ENCODE peak calls at places on chromosomes 1 and 21, in four cellular contexts. P is ovary, G is H9, X is neural progenitor cell. Y is an unnamed sample.
A peak's percentile ranks its signal among the peaks of the same experiment; 100 is the strongest.

GRCh38 chr21:15390049-15390448 is 325.2 kb upstream of the NRIP1 start:
- DNase-seq in X (no peak), G (no peak), P (no peak), Y (no peak)

GRCh38 chr1:169387383-169387782 is 19.4 kb downstream of the BLZF1 start:
- DNase-seq in G (no peak), X (no peak), P (no peak), Y (no peak)

GRCh38 chr1:217052196-217052595 is 329.0 kb upstream of the ESRRG start:
- DNase-seq in G (no peak), P (no peak), X (no peak), Y (no peak)

GRCh38 chr1:110475358-110476027 is 24.5 kb downstream of the PROK1 start:
- DNase-seq in G (peak; percentile 77), X (no peak), P (no peak), Y (no peak)

GRCh38 chr1:10519016-10519417 is 44.3 kb downstream of the PEX14 start:
- DNase-seq in P (no peak), X (peak; percentile 72), G (no peak), Y (no peak)

GRCh38 chr1:99180915-99181314 is 83.4 kb upstream of the PLPPR4 start:
- DNase-seq in P (no peak), G (no peak), X (no peak), Y (no peak)

GRCh38 chr1:65027699-65028358 is 61.5 kb upstream of the JAK1 start:
- DNase-seq in X (no peak), P (peak; percentile 65), G (no peak), Y (peak; percentile 53)

GRCh38 chr1:160261526-160261877 is 847 bp downstream of the DCAF8 start:
- DNase-seq in G (no peak), X (peak; percentile 56), P (no peak), Y (no peak)

GRCh38 chr1:228842094-228842775 is 107.0 kb downstream of the RHOU start:
- DNase-seq in G (no peak), X (no peak), P (peak; percentile 55), Y (peak; percentile 81)

GRCh38 chr1:107934573-107934972 is 30.4 kb downstream of the VAV3 start:
- DNase-seq in P (no peak), X (no peak), G (no peak), Y (no peak)

GRCh38 chr1:117581391-117581943 is 24.4 kb upstream of the TENT5C start:
- DNase-seq in P (no peak), G (no peak), X (no peak), Y (no peak)

GRCh38 chr1:6303397-6304012 is 42.6 kb upstream of the GPR153 start:
- DNase-seq in P (no peak), G (no peak), X (no peak), Y (no peak)

GRCh38 chr1:207811920-207812720 is 60.3 kb downstream of the CD46 start:
- DNase-seq in P (peak; percentile 52), X (peak; percentile 32), G (peak; percentile 59), Y (peak; percentile 82)

DNA sequence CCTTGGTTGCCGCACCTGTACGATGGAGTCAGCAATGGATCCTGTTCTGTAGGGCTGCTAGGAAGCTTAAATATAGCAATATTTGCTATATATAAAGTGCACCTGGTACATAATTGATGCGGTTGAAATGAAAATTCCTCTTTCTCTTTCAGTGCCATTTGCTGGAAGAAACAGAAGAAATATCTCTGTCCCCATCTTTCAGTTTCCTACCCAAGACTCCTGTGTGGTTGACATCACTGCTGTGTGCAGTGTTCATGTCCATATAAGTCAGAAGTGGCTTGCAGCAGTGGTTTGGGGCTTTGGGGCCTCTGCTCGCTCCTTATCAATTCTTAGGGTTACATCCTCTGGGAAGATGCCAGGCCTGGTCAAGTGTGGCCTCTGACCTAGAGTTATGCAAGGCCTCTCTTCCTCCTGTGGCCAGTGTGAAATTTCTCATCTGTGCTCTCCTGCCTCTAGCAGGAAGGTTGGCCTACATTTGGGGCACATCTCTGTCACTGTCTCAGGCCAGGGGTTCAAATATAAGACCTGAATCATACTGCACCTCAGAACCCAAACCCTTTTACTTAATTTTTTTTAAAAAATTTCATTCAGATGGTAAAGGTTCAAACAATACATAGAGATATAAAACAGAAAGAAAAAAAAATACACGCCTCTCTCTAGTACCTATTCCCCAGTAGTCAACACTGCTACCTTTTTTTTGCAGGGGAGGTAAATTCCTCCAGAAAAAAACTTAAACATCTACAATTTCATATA is 32.7 kb downstream of the MAPKAPK2 start:
- DNase-seq in X (no peak), G (no peak), P (no peak), Y (no peak)
- H3K27ac ChIP-seq in X (no peak overlapping the region), G (no peak overlapping the region), P (no peak overlapping the region), Y (no peak overlapping the region)

DNA sequence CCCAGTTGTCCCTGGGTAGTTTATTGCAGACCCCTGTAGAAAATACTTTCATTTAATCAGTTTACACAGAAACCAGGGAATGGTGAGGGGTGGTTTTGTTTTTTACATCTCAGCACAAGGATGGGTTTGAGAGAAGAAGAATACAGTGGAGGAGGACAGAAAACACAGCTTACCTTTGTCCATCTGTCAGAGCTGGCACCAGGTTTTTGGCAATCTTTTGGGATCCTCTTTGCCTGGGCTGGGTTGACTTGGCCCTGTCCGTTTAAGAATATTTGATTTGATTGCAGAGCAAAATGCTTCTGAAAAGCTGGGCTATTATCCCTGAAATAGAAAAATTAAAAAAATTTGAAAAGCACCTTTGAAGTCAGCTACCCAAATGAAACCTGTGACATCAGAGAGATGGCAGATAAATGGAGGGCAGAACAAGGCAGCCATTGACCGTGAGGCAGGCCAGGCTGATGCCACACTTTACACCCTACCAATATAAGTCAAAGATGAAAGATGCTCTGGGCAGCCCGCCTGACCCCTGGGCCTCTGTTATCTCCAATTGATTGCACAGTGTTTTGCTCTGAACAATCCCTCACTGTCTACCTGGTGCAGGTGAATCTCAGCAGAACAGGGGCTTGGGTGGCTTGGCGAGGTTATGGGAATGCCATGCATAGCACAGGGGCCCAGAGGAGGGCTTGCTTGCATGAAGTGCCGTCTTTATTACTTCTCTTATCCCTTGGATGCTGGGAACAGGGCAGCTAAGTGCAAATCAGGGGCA is 218.8 kb downstream of the LMX1A start:
- DNase-seq in G (no peak), X (no peak), P (no peak), Y (no peak)
- H3K27me3 ChIP-seq in G (no peaks in the 10 kb centered on the region), X (peaks cover 56% of the 10 kb centered on the region), P (no peaks in the 10 kb centered on the region), Y (peaks cover 24% of the 10 kb centered on the region)

GRCh38 chr1:111720274-111720976 is 18.8 kb downstream of the INKA2 start:
- DNase-seq in X (no peak), G (peak; percentile 28), P (no peak), Y (no peak)

GRCh38 chr1:111723091-111723806 is 15.9 kb downstream of the INKA2 start:
- DNase-seq in G (no peak), P (no peak), X (no peak), Y (no peak)

GRCh38 chr1:111719561-111720239 is 19.5 kb downstream of the INKA2 start:
- DNase-seq in G (no peak), P (no peak), X (no peak), Y (no peak)

GRCh38 chr1:111719135-111719534 is 20.1 kb downstream of the INKA2 start:
- DNase-seq in P (no peak), G (no peak), X (no peak), Y (no peak)

DNA sequence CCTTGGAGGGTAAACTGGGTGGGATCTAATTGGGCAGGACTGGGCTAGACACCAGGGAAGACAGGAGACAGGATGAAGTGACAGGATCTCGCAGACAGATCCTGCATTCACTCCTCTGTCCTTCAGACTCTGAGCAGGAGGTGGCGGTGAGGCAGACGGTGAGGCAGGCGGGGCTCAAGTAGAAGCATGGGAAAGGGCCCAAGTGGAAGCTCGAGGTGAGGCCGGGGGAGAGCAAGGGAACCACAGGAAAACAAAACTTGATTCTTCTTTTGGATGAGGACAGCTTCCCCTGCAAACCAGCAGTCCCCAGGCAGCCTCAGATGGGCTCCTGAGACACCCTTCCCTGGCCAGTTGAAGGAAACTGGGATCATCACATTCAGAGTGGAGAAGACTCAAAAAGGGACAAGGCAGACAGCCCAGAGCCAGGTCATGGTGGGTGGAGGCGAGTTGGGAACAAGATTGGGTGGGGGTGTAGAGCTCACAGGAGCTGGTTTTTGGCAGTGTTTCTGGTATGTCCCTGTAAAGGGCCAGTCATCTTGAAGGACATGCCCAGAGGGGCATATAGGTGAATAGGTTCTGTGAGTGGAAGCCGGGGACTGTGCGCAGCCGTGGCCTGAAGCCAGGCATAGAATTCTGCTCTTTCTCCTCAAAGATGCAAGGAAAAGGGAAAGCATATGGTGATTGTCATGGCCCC is 18.1 kb downstream of the INKA2 start:
- DNase-seq in X (no peak), P (no peak), G (peak; percentile 47), Y (no peak)
- H3K27ac ChIP-seq in X (no peak overlapping the region), P (no peak overlapping the region), G (no peak overlapping the region), Y (peak overlapping the region; percentile 33)

GRCh38 chr1:177429234-177429633 is 258.5 kb downstream of the BRINP2 start:
- DNase-seq in G (no peak), P (no peak), X (no peak), Y (no peak)

GRCh38 chr1:177431123-177431522 is 260.4 kb downstream of the BRINP2 start:
- DNase-seq in G (no peak), X (no peak), P (no peak), Y (no peak)

DNA sequence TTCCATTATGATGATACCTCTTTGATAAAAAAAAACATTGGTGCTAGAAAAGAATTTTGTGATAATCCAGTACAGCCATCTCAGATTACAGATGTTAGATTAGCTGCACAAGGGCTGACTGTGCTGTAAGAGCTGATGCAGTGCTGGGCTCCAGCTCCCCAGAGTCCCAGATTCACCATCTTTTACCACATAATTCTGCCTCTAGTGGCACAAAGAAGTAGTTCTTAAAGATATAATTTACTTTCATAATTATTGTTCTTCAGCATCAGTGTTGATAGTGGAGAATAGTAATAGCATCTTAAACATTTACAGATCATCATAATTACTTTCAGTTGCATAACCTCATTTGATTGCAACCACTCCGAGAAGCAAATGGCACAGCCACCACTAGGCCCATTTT is 262.1 kb downstream of the BRINP2 start:
- DNase-seq in X (no peak), P (no peak), G (no peak), Y (no peak)
- H3K27me3 ChIP-seq in X (no peaks in the 10 kb centered on the region), P (no peaks in the 10 kb centered on the region), G (no peaks in the 10 kb centered on the region), Y (no peaks in the 10 kb centered on the region)

DNA sequence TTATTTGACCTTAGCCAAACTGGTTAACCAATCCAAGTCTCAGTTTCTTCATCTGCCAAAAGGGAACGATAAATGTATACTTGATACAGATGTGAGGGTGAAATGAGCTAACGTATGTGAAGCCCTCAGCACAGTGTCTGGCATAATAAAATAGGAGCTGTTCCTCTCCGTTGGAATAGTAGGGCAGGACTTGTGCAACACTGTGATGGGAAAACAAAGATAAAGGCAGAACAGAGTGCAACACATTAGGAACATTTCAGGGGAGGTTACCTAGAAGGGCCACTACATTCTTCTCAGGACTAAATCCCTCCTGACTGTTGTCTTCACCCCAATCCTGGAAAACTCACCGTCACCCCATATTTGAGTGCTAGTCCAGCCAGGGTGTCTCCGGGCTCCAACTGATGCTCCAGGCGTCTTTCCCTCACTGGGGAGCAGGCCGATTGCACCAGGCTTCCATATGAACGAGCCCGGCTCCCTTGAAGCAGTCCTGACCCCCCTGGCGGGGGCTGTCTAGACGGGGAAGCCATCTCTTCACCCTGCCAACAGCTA is 896 bp downstream of the LYSMD1 start:
- DNase-seq in G (no peak), X (no peak), P (no peak), Y (no peak)
- H3K27ac ChIP-seq in G (no peak overlapping the region), X (no peak overlapping the region), P (peak overlapping the region; percentile 87), Y (peak overlapping the region; percentile 89)

GRCh38 chr1:165117482-165117881 is 239.0 kb downstream of the LMX1A start:
- DNase-seq in G (peak; percentile 69), X (peak; percentile 77), P (no peak), Y (no peak)
- H3K27me3 ChIP-seq in G (peaks cover 18% of the 10 kb centered on the region), X (peaks cover 84% of the 10 kb centered on the region), P (no peaks in the 10 kb centered on the region), Y (peaks cover 42% of the 10 kb centered on the region)